ENCODE peak calls at places on chromosomes 4 and X, in eight cellular contexts. U is A549, S is IMR-90, N is spleen, P is H1, C is testis, E is Peyer's patch, D is ovary. F is an unnamed sample.

GRCh38 chrX:115650916-115651315 is 89.9 kb downstream of the PLS3 start:
- DNase-seq in E (no peak), S (peak), U (peak), P (no peak), D (peak), C (peak), N (peak), F (no peak)

GRCh38 chr4:119729815-119730643 is 101.4 kb upstream of the PDE5A start:
- DNase-seq in N (no peak), E (peak), U (peak), P (no peak), D (no peak), S (peak), C (peak), F (no peak)

GRCh38 chr4:143587703-143588102 is 74.2 kb downstream of the SMARCA5 start:
- DNase-seq in C (no peak), D (no peak), S (no peak), N (no peak), U (peak), P (no peak), E (no peak), F (no peak)

GRCh38 chrX:78321809-78322208 is 5.6 kb downstream of the CYSLTR1 start:
- DNase-seq in N (peak), C (peak), D (peak), U (no peak), P (no peak), E (peak), S (no peak), F (no peak)

GRCh38 chr4:107831140-107831539 is 6.4 kb downstream of the SGMS2 start:
- DNase-seq in U (no peak), D (no peak), C (no peak), E (no peak), N (no peak), P (no peak), S (no peak), F (no peak)

GRCh38 chr4:121998024-121998423 is 46.2 kb upstream of the TRPC3 start:
- DNase-seq in D (no peak), E (no peak), U (peak), S (no peak), P (no peak), N (peak), C (no peak), F (no peak)

GRCh38 chr4:11120435-11120834 is 308.3 kb downstream of the HS3ST1 start:
- DNase-seq in U (no peak), E (no peak), S (no peak), D (no peak), N (no peak), C (no peak), P (no peak), F (no peak)

GRCh38 chr4:109928327-109929045 is 15.8 kb downstream of the EGF start:
- DNase-seq in P (no peak), C (no peak), E (no peak), D (no peak), U (no peak), N (no peak), S (no peak), F (no peak)

GRCh38 chrX:79728421-79728820 is 286.1 kb upstream of the TBX22 start:
- DNase-seq in E (no peak), P (no peak), C (no peak), U (no peak), S (no peak), D (no peak), N (no peak), F (no peak)

GRCh38 chrX:45774961-45775360 is 574.3 kb upstream of the DIPK2B start:
- DNase-seq in N (no peak), D (peak), P (no peak), S (peak), U (no peak), E (no peak), C (no peak), F (no peak)

GRCh38 chr4:75892508-75892907 is 9.7 kb downstream of the PPEF2 start:
- DNase-seq in U (peak), P (no peak), S (no peak), C (no peak), E (no peak), D (no peak), N (no peak), F (no peak)

GRCh38 chr4:70874268-70875156 is 27.7 kb upstream of the MOB1B start:
- DNase-seq in S (no peak), C (no peak), D (no peak), U (no peak), E (no peak), N (no peak), P (no peak), F (no peak)
- H3K27ac ChIP-seq in S (no peak), C (no peak), D (no peak), U (no peak), E (no peak), N (no peak), P (no peak), F (no peak)

GRCh38 chr4:1922826-1923225 is 51.6 kb downstream of the NSD2 start:
- DNase-seq in U (no peak), P (no peak), D (no peak), C (no peak), N (no peak), S (no peak), E (no peak), F (no peak)
- TF ChIP-seq POLR2A in U (no peak), P (no peak), D (no peak), C (no peak), N (no peak), S (no peak), E (no peak), F (no peak)

GRCh38 chrX:63979480-63979879 is 194.5 kb upstream of the ARHGEF9 start:
- DNase-seq in P (no peak), D (no peak), N (no peak), E (no peak), S (no peak), C (no peak), U (no peak), F (no peak)
- H3K27ac ChIP-seq in P (no peak), D (no peak), N (no peak), E (no peak), S (no peak), C (no peak), U (no peak), F (no peak)

GRCh38 chr4:6777636-6778281 is 4.8 kb upstream of the KIAA0232 start:
- DNase-seq in D (no peak), P (no peak), N (peak), C (no peak), E (peak), S (no peak), U (no peak), F (no peak)

GRCh38 chr4:6778435-6778834 is 4.1 kb upstream of the KIAA0232 start:
- DNase-seq in C (no peak), S (no peak), D (no peak), N (no peak), U (no peak), P (no peak), E (peak), F (no peak)

GRCh38 chr4:6781561-6781960 is 966 bp upstream of the KIAA0232 start:
- DNase-seq in E (peak), P (no peak), D (no peak), U (no peak), N (no peak), C (no peak), S (no peak), F (no peak)

GRCh38 chr4:6781113-6781512 is 1.4 kb upstream of the KIAA0232 start:
- DNase-seq in U (no peak), N (no peak), D (no peak), E (peak), S (no peak), C (peak), P (no peak), F (no peak)

DNA sequence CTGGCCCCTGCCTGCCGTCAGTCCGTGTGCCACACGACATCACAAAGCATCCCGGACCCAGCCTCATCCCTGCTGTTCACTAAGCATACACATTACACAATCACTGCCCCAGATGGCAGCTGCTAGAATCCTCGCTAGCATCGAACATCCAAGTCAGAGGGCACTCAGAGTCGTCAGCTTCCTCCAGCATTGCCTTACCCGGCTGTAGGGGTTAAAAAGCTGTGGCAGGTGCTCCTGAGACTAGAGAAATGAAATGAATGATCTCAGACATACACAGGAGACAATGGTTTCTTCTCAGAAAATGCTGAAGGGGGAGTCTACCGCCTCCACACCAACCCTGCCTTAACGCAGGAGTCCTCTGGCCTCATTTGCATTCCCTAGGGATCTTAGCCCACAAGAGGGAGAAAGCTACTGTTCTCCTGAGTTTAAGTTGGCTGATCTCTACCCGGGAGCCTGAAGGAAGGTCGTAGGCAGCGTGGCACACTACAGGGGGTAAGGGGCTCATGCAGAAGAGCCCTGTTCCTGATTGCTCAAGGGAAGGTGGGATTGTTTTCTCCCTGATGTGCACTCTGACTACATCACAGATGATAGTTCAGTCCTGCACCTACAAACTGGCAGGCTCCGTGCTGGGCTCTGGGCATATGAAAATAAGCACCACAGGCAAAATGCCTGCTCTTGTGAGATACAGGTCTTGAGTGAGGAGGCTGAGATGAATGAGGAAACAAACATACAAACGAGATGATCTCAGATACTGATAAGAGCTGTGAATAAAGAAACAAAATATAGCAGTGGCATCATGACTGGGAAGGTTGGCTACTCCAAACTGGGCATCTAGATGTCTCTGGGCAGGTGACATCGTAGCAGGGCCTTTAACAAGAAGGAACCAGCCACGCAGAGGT is 2.6 kb upstream of the KIAA0232 start:
- DNase-seq in P (peak), E (peak), N (no peak), D (no peak), C (peak), S (peak), U (no peak), F (no peak)
- TF ChIP-seq POLR2A in P (no peak), E (no peak), N (no peak), D (no peak), C (no peak), S (no peak), U (no peak), F (no peak)

GRCh38 chr4:151199496-151200190 is 77.3 kb upstream of the PRSS48 start:
- DNase-seq in C (no peak), P (no peak), N (no peak), U (no peak), D (no peak), E (no peak), S (no peak), F (no peak)
- H3K27ac ChIP-seq in C (no peak), P (no peak), N (no peak), U (no peak), D (peak), E (peak), S (no peak), F (peak)

GRCh38 chrX:47561653-47562151 is 697 bp downstream of the ARAF start:
- DNase-seq in N (no peak), D (no peak), P (no peak), U (no peak), C (no peak), S (no peak), E (no peak), F (no peak)

GRCh38 chrX:47562615-47563243 is 1.7 kb downstream of the ARAF start:
- DNase-seq in D (no peak), U (peak), P (no peak), S (no peak), N (peak), C (peak), E (no peak), F (no peak)

GRCh38 chrX:47558436-47558835 is 2.6 kb upstream of the ARAF start:
- DNase-seq in E (no peak), N (no peak), U (no peak), S (no peak), D (no peak), P (no peak), C (no peak), F (no peak)

GRCh38 chrX:47560179-47560830 is 700 bp upstream of the ARAF start:
- DNase-seq in S (peak), U (no peak), P (no peak), E (no peak), C (no peak), D (peak), N (peak), F (no peak)

DNA sequence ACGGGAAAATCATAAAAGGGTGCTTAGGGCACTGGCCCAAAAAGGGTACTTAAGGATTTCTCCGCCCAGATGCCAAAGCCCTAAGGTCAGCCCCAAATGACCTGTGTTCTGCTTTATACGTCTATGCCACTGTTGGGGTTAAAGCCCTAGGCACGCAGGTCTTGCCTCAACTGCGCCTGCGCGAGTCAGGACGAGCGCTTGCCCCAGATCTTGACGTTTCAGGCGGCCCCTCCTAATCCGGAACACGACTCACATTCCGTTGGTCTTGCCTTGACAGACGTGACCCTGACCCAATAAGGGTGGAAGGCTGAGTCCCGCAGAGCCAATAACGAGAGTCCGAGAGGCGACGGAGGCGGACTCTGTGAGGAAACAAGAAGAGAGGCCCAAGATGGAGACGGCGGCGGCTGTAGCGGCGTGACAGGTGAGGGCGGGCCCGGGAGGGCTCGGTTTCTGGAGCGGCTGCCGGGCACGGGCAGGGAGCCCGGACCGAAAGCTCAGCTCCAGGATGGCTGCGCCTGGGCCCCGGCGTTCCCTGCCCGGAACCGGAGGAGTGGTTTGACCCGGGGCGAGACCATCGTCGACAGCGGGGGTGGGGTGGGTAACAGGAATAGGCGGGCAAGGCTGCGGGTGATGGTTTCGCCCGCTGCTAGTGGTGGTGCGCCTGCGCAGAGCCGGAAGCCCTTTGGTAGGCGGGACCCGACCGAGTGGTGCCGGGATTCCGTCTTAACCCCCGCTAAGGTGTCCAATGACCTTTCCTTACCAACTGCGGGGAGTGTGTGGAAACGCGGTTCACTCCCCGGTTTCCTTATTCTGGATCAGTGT is at the start of gene ARAF:
- DNase-seq in E (peak), C (peak), P (peak), D (peak), S (peak), U (peak), N (peak), F (peak)
- TF ChIP-seq POLR2A in E (no peak), C (no peak), P (no peak), D (peak), S (peak), U (peak), N (no peak), F (no peak)

GRCh38 chr4:87270825-87271224 is 50.4 kb upstream of the KLHL8 start:
- DNase-seq in D (no peak), S (no peak), C (no peak), P (no peak), U (no peak), N (no peak), E (no peak), F (no peak)
- H3K27ac ChIP-seq in D (no peak), S (no peak), C (no peak), P (no peak), U (no peak), N (no peak), E (no peak), F (no peak)

DNA sequence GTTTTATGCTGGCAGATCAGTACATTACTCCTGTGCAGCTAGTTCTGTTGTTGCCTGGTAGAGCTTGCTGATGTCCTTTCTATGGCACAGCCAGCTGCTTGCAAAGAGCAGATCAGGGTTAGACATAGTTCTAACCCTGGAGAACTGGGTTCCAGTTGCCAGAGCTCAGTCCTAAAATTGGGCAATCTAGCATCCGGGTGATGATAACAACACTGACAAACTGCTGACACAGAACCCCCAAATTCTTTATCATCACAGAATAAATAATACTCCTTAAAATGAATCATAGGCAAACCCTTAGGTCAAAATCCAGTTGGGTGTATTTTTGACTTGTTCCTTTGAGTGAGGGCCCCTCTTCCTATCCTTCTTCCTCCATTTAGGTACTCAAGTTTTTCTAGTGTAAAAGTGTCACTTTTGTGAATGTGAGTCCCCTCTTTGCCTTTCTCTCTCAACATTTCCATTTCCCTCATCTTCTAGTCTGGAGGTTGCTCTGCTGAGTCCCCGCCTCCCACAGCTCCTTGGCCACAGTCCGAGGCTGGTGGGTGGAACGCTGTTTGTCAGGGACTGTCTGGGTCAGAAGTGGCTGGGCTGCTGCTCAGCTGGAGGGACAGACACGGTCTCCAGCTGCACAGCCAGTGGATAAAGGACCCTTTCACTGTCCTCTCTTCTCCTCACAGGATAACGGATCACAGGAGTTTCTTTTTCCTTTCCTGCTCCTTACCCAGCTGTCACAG is 93.6 kb upstream of the RASGEF1B start:
- DNase-seq in C (peak), S (no peak), U (no peak), E (peak), N (peak), D (peak), P (no peak), F (no peak)
- TF ChIP-seq POLR2A in C (no peak), S (no peak), U (no peak), E (no peak), N (no peak), D (no peak), P (no peak), F (no peak)

DNA sequence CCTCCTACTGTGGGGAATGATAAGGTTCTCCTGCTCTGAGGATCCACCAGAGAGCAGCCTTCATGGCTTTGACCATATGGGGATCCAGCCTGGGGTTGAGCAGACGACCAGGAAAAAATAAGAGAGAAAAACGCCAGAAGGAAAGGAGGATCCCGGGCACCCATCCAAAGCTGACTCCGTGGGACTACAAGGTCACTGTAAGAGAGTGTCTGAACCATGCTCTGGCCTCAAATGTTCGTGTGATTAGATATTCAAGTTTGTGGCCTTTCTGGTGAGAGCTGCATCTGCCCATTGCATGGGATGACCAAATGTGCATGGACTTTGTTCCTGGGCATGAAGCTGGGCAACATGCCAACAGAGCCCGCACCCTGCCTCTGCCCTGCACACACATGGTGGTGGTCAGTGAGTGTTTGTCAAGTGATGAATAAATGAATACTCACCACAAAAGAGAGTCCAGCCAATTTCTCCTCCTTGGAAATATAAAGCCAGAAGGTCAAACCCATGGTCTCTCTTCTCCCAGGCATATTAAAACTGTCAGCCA is 346.0 kb upstream of the GATB start:
- DNase-seq in U (peak), S (no peak), P (no peak), N (no peak), C (peak), D (no peak), E (no peak), F (no peak)
- H3K27ac ChIP-seq in U (peak), S (no peak), P (no peak), N (no peak), C (no peak), D (no peak), E (no peak), F (peak)

F was measured in esophagus squamous epithelium.